ENCODE peak calls at places on chromosomes 6 and 20, in five cellular contexts. U is NCI-H446 treated with DMSO at 0.1 percent for 48 hours; A is stimulated activated CD4-positive, alpha-beta T cell treated with anti-CD3 and anti-CD28 coated beads, Interleukin-15, amount 100 ng/mL, for 24 hours; F is EL; N is GM23248. M is an unnamed sample.

GRCh38 chr20:6829510-6830116 is 62.1 kb downstream of the BMP2 start:
- DNase-seq in U (no peak), A (no peak), F (no peak), N (peak; percentile 22), M (peak; percentile 3)

GRCh38 chr6:36765943-36766648 is 68.5 kb downstream of the RAB44 start:
- DNase-seq in U (peak; percentile 66), A (peak; percentile 89), F (peak; percentile 82), N (peak; percentile 91), M (peak; percentile 69)

GRCh38 chr6:104816141-104816540 is 43.6 kb downstream of the HACE1 start:
- DNase-seq in U (no peak), A (no peak), F (no peak), N (no peak), M (no peak)

GRCh38 chr6:6025736-6026135 is 19.0 kb upstream of the NRN1 start:
- DNase-seq in U (no peak), A (no peak), F (no peak), N (no peak), M (no peak)

GRCh38 chr6:123802697-123803455 is 789 bp upstream of the NKAIN2 start:
- DNase-seq in U (peak; percentile 58), A (peak; percentile 81), F (peak; percentile 63), N (peak; percentile 79), M (peak; percentile 37)

GRCh38 chr6:17212541-17213371 is 68.4 kb upstream of the RBM24 start:
- DNase-seq in U (peak; percentile 93), A (no peak), F (no peak), N (peak; percentile 11), M (no peak)

GRCh38 chr20:64099880-64100565 is 7.3 kb downstream of the NPBWR2 start:
- DNase-seq in U (no peak), A (no peak), F (no peak), N (no peak), M (no peak)

GRCh38 chr20:21529863-21530262 is 16.0 kb upstream of the NKX2-2 start:
- DNase-seq in U (no peak), A (no peak), F (no peak), N (no peak), M (no peak)

GRCh38 chr6:147970970-147971369 is 371.7 kb upstream of the SASH1 start:
- DNase-seq in U (no peak), A (no peak), F (no peak), N (no peak), M (peak; percentile 3)

GRCh38 chr6:164039954-164040375 is 625.4 kb downstream of the QKI start:
- DNase-seq in U (no peak), A (peak; percentile 31), F (no peak), N (no peak), M (no peak)

GRCh38 chr6:150894935-150895686 is 29.6 kb downstream of the MTHFD1L start:
- DNase-seq in U (no peak), A (peak; percentile 34), F (peak; percentile 35), N (peak; percentile 39), M (peak; percentile 19)

GRCh38 chr6:90144396-90144795 is 152.2 kb downstream of the BACH2 start:
- DNase-seq in U (no peak), A (peak; percentile 78), F (no peak), N (no peak), M (no peak)

GRCh38 chr6:28864321-28864923 is 59.4 kb downstream of the TRIM27 start:
- DNase-seq in U (no peak), A (no peak), F (no peak), N (no peak), M (no peak)

GRCh38 chr6:138502546-138502945 is 3.3 kb upstream of the NHSL1 start:
- DNase-seq in U (no peak), A (no peak), F (no peak), N (no peak), M (no peak)

GRCh38 chr6:148805767-148806166 is 58.9 kb downstream of the UST start:
- DNase-seq in U (no peak), A (no peak), F (no peak), N (no peak), M (no peak)

GRCh38 chr6:16633465-16633864 is 127.8 kb downstream of the ATXN1 start:
- DNase-seq in U (no peak), A (no peak), F (no peak), N (no peak), M (no peak)

GRCh38 chr6:3911614-3912336 is 62.6 kb downstream of the FAM50B start:
- DNase-seq in U (peak; percentile 9), A (no peak), F (peak; percentile 95), N (peak; percentile 86), M (no peak)

GRCh38 chr20:62426678-62427077 is 661 bp downstream of the RBBP8NL start:
- DNase-seq in U (no peak), A (no peak), F (no peak), N (no peak), M (no peak)

GRCh38 chr20:62766716-62767115 is 29.6 kb upstream of the MRGBP start:
- DNase-seq in U (no peak), A (no peak), F (no peak), N (no peak), M (no peak)

GRCh38 chr20:24634855-24635254 is 165.4 kb downstream of the SYNDIG1 start:
- DNase-seq in U (no peak), A (no peak), F (peak; percentile 86), N (peak; percentile 95), M (no peak)

GRCh38 chr6:16414205-16414604 is 175.8 kb downstream of the GMPR start:
- DNase-seq in U (no peak), A (peak; percentile 41), F (no peak), N (no peak), M (no peak)